ENCODE peak calls at places on chromosomes 11 and 22, in seven cellular contexts. Q, G, J, I, A, S and C are unnamed samples.

GRCh38 chr22:32416556-32417085 is 4.6 kb upstream of the RTCB start:
- DNase-seq in Q (no peak), G (no peak), J (no peak), I (no peak), A (no peak), S (no peak), C (no peak)

GRCh38 chr11:60771879-60772525 is 13.1 kb upstream of the MS4A10 start:
- DNase-seq in Q (no peak), G (peak; percentile 4), J (no peak), I (no peak), A (no peak), S (no peak), C (peak; percentile 11)

GRCh38 chr11:24760681-24761080 is 263.8 kb downstream of the LUZP2 start:
- DNase-seq in Q (no peak), G (peak; percentile 30), J (no peak), I (no peak), A (no peak), S (peak; percentile 34), C (no peak)

GRCh38 chr11:36376315-36376887 is 80.3 kb downstream of the PRR5L start:
- DNase-seq in Q (peak; percentile 42), G (peak; percentile 18), J (no peak), I (peak; percentile 58), A (no peak), S (peak; percentile 43), C (peak; percentile 56)

GRCh38 chr11:121968638-121969037 is 147.4 kb downstream of the BLID start:
- DNase-seq in Q (no peak), G (no peak), J (no peak), I (no peak), A (no peak), S (no peak), C (no peak)

GRCh38 chr11:131486937-131487336 is 116.5 kb downstream of the NTM start:
- DNase-seq in Q (no peak), G (no peak), J (no peak), I (no peak), A (no peak), S (no peak), C (no peak)

GRCh38 chr11:83410605-83411565 is 124.7 kb upstream of the CCDC90B start:
- DNase-seq in Q (no peak), G (no peak), J (no peak), I (no peak), A (no peak), S (no peak), C (no peak)

GRCh38 chr11:65488273-65489058 is 10.4 kb upstream of the MALAT1 start:
- DNase-seq in Q (no peak), G (peak; percentile 71), J (no peak), I (no peak), A (peak; percentile 67), S (peak; percentile 80), C (peak; percentile 75)

GRCh38 chr11:75223954-75224643 is 16.5 kb upstream of the TPBGL start:
- DNase-seq in Q (no peak), G (no peak), J (no peak), I (peak; percentile 44), A (no peak), S (no peak), C (peak; percentile 72)

GRCh38 chr11:44625759-44626523 is 60.5 kb downstream of the CD82 start:
- DNase-seq in Q (no peak), G (no peak), J (no peak), I (no peak), A (no peak), S (no peak), C (no peak)

GRCh38 chr11:22920939-22921565 is 60.8 kb upstream of the CCDC179 start:
- DNase-seq in Q (peak; percentile 26), G (peak; percentile 76), J (no peak), I (peak; percentile 51), A (peak; percentile 41), S (peak; percentile 69), C (peak; percentile 88)

GRCh38 chr11:12841946-12842630 is 167.0 kb upstream of the RASSF10 start:
- DNase-seq in Q (no peak), G (peak; percentile 84), J (no peak), I (no peak), A (peak; percentile 68), S (peak; percentile 79), C (peak; percentile 72)

GRCh38 chr22:37295213-37295886 is 13.0 kb downstream of the CYTH4 start:
- DNase-seq in Q (no peak), G (no peak), J (no peak), I (peak; percentile 55), A (no peak), S (no peak), C (no peak)

GRCh38 chr11:75589933-75590332 is 27.9 kb downstream of the SERPINH1 start:
- DNase-seq in Q (no peak), G (no peak), J (no peak), I (no peak), A (no peak), S (no peak), C (no peak)

GRCh38 chr11:78784321-78785061 is 209.8 kb upstream of the NARS2 start:
- DNase-seq in Q (no peak), G (peak; percentile 95), J (no peak), I (no peak), A (no peak), S (peak; percentile 80), C (no peak)

GRCh38 chr11:133746663-133747306 is 98.5 kb downstream of the SPATA19 start:
- DNase-seq in Q (no peak), G (no peak), J (no peak), I (no peak), A (no peak), S (no peak), C (no peak)

GRCh38 chr11:134369656-134370525 is 38.1 kb downstream of the GLB1L2 start:
- DNase-seq in Q (no peak), G (no peak), J (no peak), I (no peak), A (no peak), S (no peak), C (no peak)

GRCh38 chr11:44574620-44575287 is 9.3 kb downstream of the CD82 start:
- DNase-seq in Q (no peak), G (peak; percentile 98), J (no peak), I (no peak), A (peak; percentile 92), S (peak; percentile 98), C (no peak)

DNA sequence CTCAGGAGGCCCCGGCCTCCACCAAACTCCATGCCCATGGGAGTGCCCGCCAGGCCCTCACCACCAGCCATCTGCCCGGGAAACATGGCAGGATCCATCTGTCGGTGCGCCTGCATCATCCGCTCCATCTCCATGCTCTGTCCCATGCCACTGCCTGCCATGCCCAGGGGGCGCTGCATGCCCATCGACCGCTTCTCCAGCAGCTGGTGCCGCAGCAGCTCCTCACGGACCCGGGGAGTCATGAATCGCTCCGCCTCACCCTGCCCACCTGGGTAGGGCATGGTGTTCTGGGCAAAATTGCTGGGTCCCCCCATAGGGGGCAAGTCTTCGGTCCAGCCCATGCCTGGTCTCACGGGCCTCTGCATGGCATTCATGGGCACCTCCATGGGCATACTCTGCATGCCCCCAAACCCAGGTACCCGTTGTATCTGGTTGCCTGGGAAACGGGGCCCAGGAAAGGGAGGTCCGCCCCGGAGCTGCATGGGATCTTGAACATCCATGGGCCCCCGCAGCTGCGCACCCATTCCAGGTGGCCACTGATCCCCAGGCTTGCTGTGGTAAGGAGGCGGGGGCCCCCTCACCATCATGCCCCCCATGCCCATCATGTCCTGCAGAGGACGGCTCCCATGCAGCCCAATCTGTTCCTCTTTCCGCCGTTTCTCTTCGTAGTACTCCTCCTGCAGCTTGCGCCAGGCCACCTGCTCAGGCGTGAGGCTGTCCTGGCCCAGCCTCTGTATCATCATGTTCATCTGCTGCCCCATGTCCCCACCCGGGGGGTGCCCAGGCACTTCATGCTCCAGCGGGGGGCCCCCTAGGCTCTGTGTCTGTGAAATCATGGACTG is 18.0 kb downstream of the CXCR5 start:
- DNase-seq in Q (no peak), G (no peak), J (peak; percentile 51), I (no peak), A (no peak), S (no peak), C (no peak)
- H3K18ac ChIP-seq in Q (no peak overlapping the region), G (no peak overlapping the region), J (no peak overlapping the region), I (no peak overlapping the region), A (no peak overlapping the region), S (no peak overlapping the region), C (no peak overlapping the region)

GRCh38 chr22:50481045-50481439 is 301 bp upstream of the ADM2 start:
- DNase-seq in Q (no peak), G (no peak), J (peak; percentile 67), I (no peak), A (no peak), S (no peak), C (no peak)
- H3K4me2 ChIP-seq in Q (peak overlapping the region; percentile 57), G (peak overlapping the region; percentile 19), J (peak overlapping the region; percentile 44), I (no peak overlapping the region), A (peak overlapping the region; percentile 53), S (peak overlapping the region; percentile 44), C (peak overlapping the region; percentile 46)

GRCh38 chr11:119903821-119904220 is 174.8 kb upstream of the NECTIN1 start:
- DNase-seq in Q (no peak), G (no peak), J (no peak), I (no peak), A (no peak), S (no peak), C (no peak)

GRCh38 chr11:119901657-119902577 is 172.9 kb upstream of the NECTIN1 start:
- DNase-seq in Q (no peak), G (no peak), J (no peak), I (no peak), A (peak; percentile 4), S (no peak), C (no peak)

GRCh38 chr11:119904636-119905035 is 175.6 kb upstream of the NECTIN1 start:
- DNase-seq in Q (no peak), G (no peak), J (no peak), I (no peak), A (no peak), S (no peak), C (no peak)

GRCh38 chr11:119903389-119903788 is 174.4 kb upstream of the NECTIN1 start:
- DNase-seq in Q (no peak), G (no peak), J (no peak), I (no peak), A (no peak), S (no peak), C (no peak)

DNA sequence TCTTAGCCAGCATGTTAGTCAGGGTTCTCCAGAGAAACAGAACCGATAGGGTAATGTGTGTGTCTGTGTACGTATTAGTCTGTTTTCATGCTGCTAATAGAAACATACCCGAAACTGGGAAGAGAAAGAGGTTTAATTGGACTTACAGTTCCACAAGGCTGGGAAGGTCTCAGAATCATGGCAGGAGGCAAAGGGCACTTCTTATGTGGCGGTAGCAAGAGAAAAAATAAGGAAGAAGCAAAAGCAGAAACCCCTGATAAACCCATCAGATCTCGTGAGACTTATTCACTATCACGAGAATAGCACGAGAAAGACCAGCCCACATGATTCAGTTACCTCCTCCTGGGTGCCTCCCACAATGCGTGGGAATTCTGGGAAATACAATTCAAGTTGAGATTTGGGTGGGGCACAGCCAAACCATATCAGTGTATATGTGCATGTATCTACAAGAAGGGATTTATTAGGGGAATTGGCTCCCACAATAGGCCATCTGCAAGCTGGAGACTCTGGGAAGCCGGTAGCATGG is 173.7 kb upstream of the NECTIN1 start:
- DNase-seq in Q (no peak), G (no peak), J (no peak), I (no peak), A (no peak), S (no peak), C (no peak)
- H2AK5ac ChIP-seq in Q (no peak overlapping the region), G (no peak overlapping the region), J (no peak overlapping the region), I (no peak overlapping the region), A (no peak overlapping the region), S (no peak overlapping the region), C (no peak overlapping the region)

DNA sequence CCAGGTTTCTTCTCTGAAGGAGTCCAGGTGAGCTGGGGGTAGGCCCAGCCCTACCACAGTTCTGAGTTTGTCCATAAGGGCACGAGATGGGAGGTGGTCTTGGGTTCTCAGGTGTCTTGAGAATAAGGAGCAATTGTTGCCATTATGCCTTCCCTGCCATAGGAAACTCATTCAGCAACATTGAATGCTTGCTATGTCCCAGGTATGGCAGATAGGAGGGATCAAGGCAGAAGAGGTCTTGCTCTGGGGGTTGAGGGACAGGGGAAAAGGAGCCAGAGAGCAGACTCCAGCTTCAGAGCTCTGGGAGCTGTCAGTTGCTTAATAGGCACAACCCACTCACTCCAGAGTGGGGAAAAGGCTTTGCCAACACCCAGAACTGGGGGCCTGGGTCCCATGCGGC is 4.3 kb downstream of the SELENOM start:
- DNase-seq in Q (no peak), G (no peak), J (no peak), I (no peak), A (peak; percentile 53), S (no peak), C (no peak)
- H3K18ac ChIP-seq in Q (no peak overlapping the region), G (peak overlapping the region; percentile 62), J (no peak overlapping the region), I (no peak overlapping the region), A (no peak overlapping the region), S (peak overlapping the region; percentile 61), C (no peak overlapping the region)